ENCODE peak calls at places on chromosomes 1 and 21, in ten cellular contexts. One of them, this sample, is unnamed.
A peak's percentile ranks its signal among the peaks of the same experiment; 100 is the strongest.

GRCh38 chr1:177966199-177966598 is 3.7 kb downstream of the SEC16B start:
- DNase-seq in Calu3: no peak
- DNase-seq in glutamatergic neuron: no peak
- DNase-seq in hepatocyte: no peak
- DNase-seq in CD8-positive, alpha-beta T cell: no peak
- DNase-seq in right lobe of liver: no peak
- DNase-seq in body of pancreas: no peak
- DNase-seq in left ventricle myocardium inferior: no peak
- DNase-seq in GM12878: no peak
- DNase-seq in fibroblast of lung: no peak
- DNase-seq in this sample: no peak

GRCh38 chr1:20732071-20732587 is 374 bp downstream of the SH2D5 start:
- DNase-seq in fibroblast of lung: peak; percentile 51
- DNase-seq in GM12878: no peak
- DNase-seq in left ventricle myocardium inferior: peak; percentile 52
- DNase-seq in glutamatergic neuron: peak; percentile 76
- DNase-seq in CD8-positive, alpha-beta T cell: peak; percentile 36
- DNase-seq in hepatocyte: peak; percentile 85
- DNase-seq in right lobe of liver: peak; percentile 55
- DNase-seq in Calu3: peak; percentile 66
- DNase-seq in body of pancreas: peak; percentile 46
- DNase-seq in this sample: no peak

GRCh38 chr1:218027152-218027551 is 257.9 kb upstream of the RRP15 start:
- DNase-seq in left ventricle myocardium inferior: no peak
- DNase-seq in body of pancreas: no peak
- DNase-seq in GM12878: no peak
- DNase-seq in Calu3: no peak
- DNase-seq in fibroblast of lung: no peak
- DNase-seq in glutamatergic neuron: no peak
- DNase-seq in CD8-positive, alpha-beta T cell: no peak
- DNase-seq in hepatocyte: no peak
- DNase-seq in right lobe of liver: no peak
- DNase-seq in this sample: no peak

GRCh38 chr21:41362605-41363369 is 960 bp downstream of the MX2 start:
- DNase-seq in glutamatergic neuron: no peak
- DNase-seq in GM12878: no peak
- DNase-seq in CD8-positive, alpha-beta T cell: no peak
- DNase-seq in right lobe of liver: no peak
- DNase-seq in body of pancreas: no peak
- DNase-seq in Calu3: no peak
- DNase-seq in left ventricle myocardium inferior: no peak
- DNase-seq in hepatocyte: no peak
- DNase-seq in fibroblast of lung: no peak
- DNase-seq in this sample: no peak

GRCh38 chr1:11707621-11708276 is 16.2 kb downstream of the DRAXIN start:
- DNase-seq in Calu3: peak; percentile 56
- DNase-seq in CD8-positive, alpha-beta T cell: no peak
- DNase-seq in glutamatergic neuron: peak; percentile 59
- DNase-seq in right lobe of liver: peak; percentile 84
- DNase-seq in GM12878: no peak
- DNase-seq in left ventricle myocardium inferior: peak; percentile 78
- DNase-seq in fibroblast of lung: no peak
- DNase-seq in body of pancreas: peak; percentile 90
- DNase-seq in hepatocyte: peak; percentile 51
- DNase-seq in this sample: no peak

GRCh38 chr21:14850394-14850793 is 214.4 kb downstream of the NRIP1 start:
- DNase-seq in body of pancreas: no peak
- DNase-seq in left ventricle myocardium inferior: no peak
- DNase-seq in right lobe of liver: no peak
- DNase-seq in GM12878: no peak
- DNase-seq in fibroblast of lung: no peak
- DNase-seq in hepatocyte: no peak
- DNase-seq in Calu3: no peak
- DNase-seq in CD8-positive, alpha-beta T cell: no peak
- DNase-seq in glutamatergic neuron: no peak
- DNase-seq in this sample: no peak

GRCh38 chr1:207626972-207627337 is 18.0 kb upstream of the CR1L start:
- DNase-seq in GM12878: no peak
- DNase-seq in left ventricle myocardium inferior: no peak
- DNase-seq in body of pancreas: no peak
- DNase-seq in Calu3: no peak
- DNase-seq in hepatocyte: no peak
- DNase-seq in CD8-positive, alpha-beta T cell: no peak
- DNase-seq in right lobe of liver: no peak
- DNase-seq in glutamatergic neuron: no peak
- DNase-seq in fibroblast of lung: no peak
- DNase-seq in this sample: no peak

GRCh38 chr1:243973169-243973568 is 77.9 kb upstream of the ZBTB18 start:
- DNase-seq in CD8-positive, alpha-beta T cell: no peak
- DNase-seq in fibroblast of lung: no peak
- DNase-seq in right lobe of liver: no peak
- DNase-seq in left ventricle myocardium inferior: no peak
- DNase-seq in glutamatergic neuron: peak; percentile 36
- DNase-seq in body of pancreas: no peak
- DNase-seq in GM12878: no peak
- DNase-seq in Calu3: no peak
- DNase-seq in hepatocyte: no peak
- DNase-seq in this sample: no peak

GRCh38 chr1:232291681-232292080 is 338.3 kb downstream of the SIPA1L2 start:
- DNase-seq in GM12878: no peak
- DNase-seq in hepatocyte: no peak
- DNase-seq in CD8-positive, alpha-beta T cell: no peak
- DNase-seq in body of pancreas: no peak
- DNase-seq in fibroblast of lung: peak; percentile 22
- DNase-seq in glutamatergic neuron: no peak
- DNase-seq in left ventricle myocardium inferior: no peak
- DNase-seq in right lobe of liver: no peak
- DNase-seq in Calu3: no peak
- DNase-seq in this sample: no peak

DNA sequence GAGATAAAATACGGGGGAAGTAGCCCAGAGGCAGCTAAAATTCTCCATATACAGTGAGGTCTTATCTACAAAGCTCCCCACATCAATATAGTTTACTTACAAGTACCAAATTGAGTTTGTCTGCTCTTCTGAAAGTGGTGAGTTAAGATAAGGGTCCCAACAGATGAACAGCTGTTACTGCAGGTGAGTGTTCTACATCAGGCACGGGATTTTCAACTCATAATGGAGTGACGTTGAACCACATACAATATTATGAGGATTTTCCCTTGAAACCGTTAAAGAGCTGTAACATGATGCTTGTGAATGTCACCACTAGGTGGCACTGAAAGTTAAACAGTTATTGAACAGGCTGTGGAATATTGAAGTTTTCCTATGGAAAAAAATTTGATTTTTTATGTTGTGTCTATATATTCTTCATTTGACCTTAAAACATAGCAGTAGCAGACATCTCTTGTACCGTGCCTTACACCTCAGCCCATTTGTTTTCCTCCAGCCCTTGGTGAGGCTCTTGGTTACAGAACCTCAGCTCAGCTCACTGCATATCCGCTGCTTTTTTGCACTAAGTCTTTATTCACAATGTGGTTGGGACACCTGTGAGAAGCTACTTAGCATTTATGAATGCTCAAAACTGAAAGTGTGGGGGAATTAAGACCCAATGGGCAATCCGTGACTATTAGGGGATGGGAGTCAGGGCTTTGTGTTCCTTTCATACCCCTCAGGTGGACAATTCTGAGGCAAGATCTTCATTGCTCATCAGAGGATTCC is 23.2 kb downstream of the CD1D start:
- DNase-seq in fibroblast of lung: peak; percentile 78
- DNase-seq in hepatocyte: peak; percentile 77
- DNase-seq in CD8-positive, alpha-beta T cell: no peak
- DNase-seq in left ventricle myocardium inferior: no peak
- DNase-seq in Calu3: peak; percentile 41
- DNase-seq in body of pancreas: no peak
- DNase-seq in glutamatergic neuron: no peak
- DNase-seq in right lobe of liver: no peak
- DNase-seq in GM12878: peak; percentile 8
- DNase-seq in this sample: no peak
- TF ChIP-seq CTCF in fibroblast of lung: peak; percentile 76
- TF ChIP-seq CTCF in hepatocyte: peak; percentile 91
- TF ChIP-seq CTCF in CD8-positive, alpha-beta T cell: peak; percentile 97
- TF ChIP-seq CTCF in left ventricle myocardium inferior: peak; percentile 88
- TF ChIP-seq CTCF in Calu3: peak; percentile 64
- TF ChIP-seq CTCF in body of pancreas: peak; percentile 71
- TF ChIP-seq CTCF in glutamatergic neuron: peak; percentile 93
- TF ChIP-seq CTCF in right lobe of liver: peak; percentile 73
- TF ChIP-seq CTCF in GM12878: peak; percentile 56
- TF ChIP-seq CTCF in this sample: peak; percentile 97

GRCh38 chr21:35400233-35400939 is 351.3 kb upstream of the RUNX1 start:
- DNase-seq in fibroblast of lung: peak; percentile 85
- DNase-seq in Calu3: peak; percentile 44
- DNase-seq in right lobe of liver: no peak
- DNase-seq in CD8-positive, alpha-beta T cell: peak; percentile 2
- DNase-seq in left ventricle myocardium inferior: no peak
- DNase-seq in body of pancreas: peak; percentile 32
- DNase-seq in GM12878: peak; percentile 19
- DNase-seq in hepatocyte: peak; percentile 80
- DNase-seq in glutamatergic neuron: no peak
- DNase-seq in this sample: no peak
- TF ChIP-seq CTCF in fibroblast of lung: peak; percentile 56
- TF ChIP-seq CTCF in Calu3: no peak
- TF ChIP-seq CTCF in right lobe of liver: peak; percentile 72
- TF ChIP-seq CTCF in CD8-positive, alpha-beta T cell: peak; percentile 67
- TF ChIP-seq CTCF in left ventricle myocardium inferior: peak; percentile 59
- TF ChIP-seq CTCF in body of pancreas: peak; percentile 86
- TF ChIP-seq CTCF in GM12878: peak; percentile 72
- TF ChIP-seq CTCF in hepatocyte: peak; percentile 79
- TF ChIP-seq CTCF in glutamatergic neuron: no peak
- TF ChIP-seq CTCF in this sample: peak; percentile 15

DNA sequence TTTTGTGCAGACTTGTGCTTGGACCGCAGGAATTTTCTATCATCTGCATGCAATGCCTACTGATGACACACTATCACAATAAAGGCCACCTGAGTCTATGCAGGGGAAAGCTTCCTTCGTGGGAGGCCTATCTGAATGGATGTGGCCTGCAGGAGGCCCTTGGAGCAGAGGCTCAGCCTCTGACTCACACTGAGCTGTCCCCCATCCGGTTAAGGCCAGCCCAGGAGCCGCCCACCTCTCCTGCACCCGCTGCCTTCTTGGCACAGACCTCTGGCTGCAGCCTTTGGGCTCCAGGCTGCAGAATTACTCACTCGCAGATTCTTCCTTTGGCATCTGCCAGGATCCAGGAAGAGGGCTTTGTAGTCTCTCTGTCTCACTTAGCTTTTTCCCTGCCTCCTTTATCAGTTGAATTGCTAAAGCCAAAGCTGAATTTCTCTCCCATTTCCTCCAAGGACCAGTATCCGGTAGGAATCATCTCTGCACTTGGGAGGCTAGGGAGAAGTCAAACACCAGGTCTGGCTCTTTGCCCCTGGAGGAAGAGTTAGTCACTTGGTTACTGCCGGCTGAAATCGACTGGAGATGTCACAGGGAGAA is 65.1 kb upstream of the JUN start:
- DNase-seq in fibroblast of lung: peak; percentile 94
- DNase-seq in body of pancreas: peak; percentile 57
- DNase-seq in Calu3: peak; percentile 90
- DNase-seq in hepatocyte: peak; percentile 67
- DNase-seq in right lobe of liver: no peak
- DNase-seq in CD8-positive, alpha-beta T cell: no peak
- DNase-seq in glutamatergic neuron: no peak
- DNase-seq in GM12878: no peak
- DNase-seq in left ventricle myocardium inferior: peak; percentile 63
- DNase-seq in this sample: no peak
- TF ChIP-seq CTCF in fibroblast of lung: peak; percentile 18
- TF ChIP-seq CTCF in body of pancreas: no peak
- TF ChIP-seq CTCF in Calu3: peak; percentile 27
- TF ChIP-seq CTCF in hepatocyte: no peak
- TF ChIP-seq CTCF in right lobe of liver: no peak
- TF ChIP-seq CTCF in CD8-positive, alpha-beta T cell: no peak
- TF ChIP-seq CTCF in glutamatergic neuron: no peak
- TF ChIP-seq CTCF in GM12878: no peak
- TF ChIP-seq CTCF in left ventricle myocardium inferior: no peak
- TF ChIP-seq CTCF in this sample: no peak

GRCh38 chr1:70961374-70961773 is 86.2 kb downstream of the PTGER3 start:
- DNase-seq in fibroblast of lung: no peak
- DNase-seq in right lobe of liver: no peak
- DNase-seq in left ventricle myocardium inferior: no peak
- DNase-seq in Calu3: no peak
- DNase-seq in GM12878: no peak
- DNase-seq in glutamatergic neuron: no peak
- DNase-seq in CD8-positive, alpha-beta T cell: no peak
- DNase-seq in body of pancreas: no peak
- DNase-seq in hepatocyte: no peak
- DNase-seq in this sample: no peak

GRCh38 chr1:70966018-70966638 is 81.5 kb downstream of the PTGER3 start:
- DNase-seq in Calu3: no peak
- DNase-seq in CD8-positive, alpha-beta T cell: no peak
- DNase-seq in body of pancreas: no peak
- DNase-seq in GM12878: no peak
- DNase-seq in hepatocyte: no peak
- DNase-seq in glutamatergic neuron: no peak
- DNase-seq in left ventricle myocardium inferior: no peak
- DNase-seq in right lobe of liver: no peak
- DNase-seq in fibroblast of lung: peak; percentile 0
- DNase-seq in this sample: no peak

GRCh38 chr1:70963374-70963773 is 84.2 kb downstream of the PTGER3 start:
- DNase-seq in CD8-positive, alpha-beta T cell: no peak
- DNase-seq in glutamatergic neuron: no peak
- DNase-seq in fibroblast of lung: no peak
- DNase-seq in hepatocyte: no peak
- DNase-seq in right lobe of liver: no peak
- DNase-seq in left ventricle myocardium inferior: no peak
- DNase-seq in body of pancreas: no peak
- DNase-seq in Calu3: no peak
- DNase-seq in GM12878: no peak
- DNase-seq in this sample: no peak
- TF ChIP-seq CTCF in CD8-positive, alpha-beta T cell: no peak
- TF ChIP-seq CTCF in glutamatergic neuron: no peak
- TF ChIP-seq CTCF in fibroblast of lung: no peak
- TF ChIP-seq CTCF in hepatocyte: no peak
- TF ChIP-seq CTCF in right lobe of liver: no peak
- TF ChIP-seq CTCF in left ventricle myocardium inferior: no peak
- TF ChIP-seq CTCF in body of pancreas: no peak
- TF ChIP-seq CTCF in Calu3: no peak
- TF ChIP-seq CTCF in GM12878: peak; percentile 11
- TF ChIP-seq CTCF in this sample: no peak

DNA sequence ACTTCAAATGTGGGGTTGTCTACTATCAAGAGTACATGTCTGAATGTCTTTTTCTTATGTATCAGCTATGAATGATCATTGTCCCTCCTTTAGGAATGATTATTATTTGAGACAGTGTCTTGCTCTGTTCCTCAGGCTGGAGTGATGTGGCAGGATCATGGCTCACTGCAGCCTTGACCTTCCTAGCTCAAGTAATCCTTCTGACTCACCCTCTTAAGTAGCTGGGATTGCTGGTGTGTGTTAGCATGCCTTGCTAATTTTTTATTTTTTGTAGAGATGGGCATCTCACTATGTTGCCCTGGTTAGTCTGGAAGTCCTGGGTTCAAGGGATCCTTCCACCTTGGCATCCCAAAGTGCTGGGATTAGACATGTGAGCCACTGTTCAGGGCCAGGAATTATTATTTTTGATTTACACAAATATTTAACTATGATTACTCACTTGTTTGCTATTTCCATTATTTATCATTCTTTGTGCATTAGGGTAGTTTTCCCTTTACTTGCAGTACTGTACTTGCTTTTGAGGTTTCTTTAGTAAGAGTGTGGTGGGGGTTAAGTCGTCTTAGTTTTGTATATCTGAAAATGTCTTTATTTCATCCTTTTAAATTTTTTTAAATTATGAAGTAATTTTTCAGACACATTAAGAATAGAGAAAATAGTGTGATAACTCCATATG is 12.8 kb downstream of the S100A7 start:
- DNase-seq in GM12878: no peak
- DNase-seq in CD8-positive, alpha-beta T cell: no peak
- DNase-seq in Calu3: no peak
- DNase-seq in glutamatergic neuron: no peak
- DNase-seq in right lobe of liver: no peak
- DNase-seq in hepatocyte: no peak
- DNase-seq in fibroblast of lung: peak; percentile 63
- DNase-seq in body of pancreas: no peak
- DNase-seq in left ventricle myocardium inferior: no peak
- DNase-seq in this sample: no peak
- TF ChIP-seq CTCF in GM12878: no peak
- TF ChIP-seq CTCF in CD8-positive, alpha-beta T cell: no peak
- TF ChIP-seq CTCF in Calu3: no peak
- TF ChIP-seq CTCF in glutamatergic neuron: no peak
- TF ChIP-seq CTCF in right lobe of liver: no peak
- TF ChIP-seq CTCF in hepatocyte: no peak
- TF ChIP-seq CTCF in fibroblast of lung: no peak
- TF ChIP-seq CTCF in body of pancreas: no peak
- TF ChIP-seq CTCF in left ventricle myocardium inferior: no peak
- TF ChIP-seq CTCF in this sample: no peak